ENCODE peak calls at places on chromosomes 12 and 14, in seven cellular contexts. A, F, V, S, W, H and N are unnamed samples.
A peak's percentile ranks its signal among the peaks of the same experiment; 100 is the strongest.

GRCh38 chr14:34931206-34931605 is 51.6 kb upstream of the SRP54 start:
- DNase-seq in S (no peak), V (no peak), A (peak; percentile 9), W (no peak), F (no peak), H (no peak), N (no peak)

GRCh38 chr14:76696791-76697190 is 64.5 kb upstream of the VASH1 start:
- DNase-seq in F (no peak), A (no peak), H (no peak), V (no peak), W (no peak), S (no peak), N (no peak)

GRCh38 chr14:50961606-50962259 is 17.4 kb upstream of the PYGL start:
- DNase-seq in V (no peak), S (peak; percentile 32), H (no peak), W (no peak), A (no peak), F (no peak), N (no peak)

GRCh38 chr12:46650688-46651087 is 175.1 kb downstream of the SLC38A4 start:
- DNase-seq in V (no peak), A (no peak), F (no peak), S (no peak), W (no peak), H (no peak), N (no peak)

GRCh38 chr12:119061208-119061796 is 80.0 kb downstream of the SRRM4 start:
- DNase-seq in A (no peak), H (peak; percentile 87), S (no peak), V (peak; percentile 69), W (peak; percentile 27), F (no peak), N (peak; percentile 41)

GRCh38 chr12:45186762-45187161 is 29.1 kb upstream of the ANO6 start:
- DNase-seq in W (no peak), S (no peak), H (no peak), A (no peak), V (no peak), F (no peak), N (no peak)

GRCh38 chr12:122137681-122138080 is 36.3 kb downstream of the IL31 start:
- DNase-seq in V (no peak), F (no peak), A (no peak), H (peak; percentile 82), S (no peak), W (no peak), N (peak; percentile 30)

GRCh38 chr14:51561141-51561540 is 90.6 kb upstream of the FRMD6 start:
- DNase-seq in V (no peak), H (no peak), S (no peak), W (no peak), F (no peak), A (no peak), N (no peak)

GRCh38 chr12:120183211-120183631 is 11.3 kb downstream of the GCN1 start:
- DNase-seq in V (no peak), F (no peak), A (no peak), S (no peak), W (no peak), H (no peak), N (no peak)

GRCh38 chr12:67034110-67034879 is 234.9 kb upstream of the CAND1 start:
- DNase-seq in A (no peak), F (no peak), H (no peak), V (no peak), S (no peak), W (no peak), N (no peak)

GRCh38 chr14:91252901-91253794 is 8.6 kb upstream of the GPR68 start:
- DNase-seq in H (peak; percentile 81), F (no peak), V (no peak), S (peak; percentile 79), W (no peak), A (no peak), N (peak; percentile 66)

GRCh38 chr12:75975692-75976091 is 55.9 kb downstream of the PHLDA1 start:
- DNase-seq in S (no peak), W (no peak), F (no peak), A (no peak), H (no peak), V (no peak), N (no peak)

GRCh38 chr12:53929527-53929926 is 9.1 kb upstream of the HOXC13 start:
- DNase-seq in S (no peak), F (no peak), A (no peak), V (no peak), W (no peak), H (no peak), N (no peak)

GRCh38 chr14:75979641-75980422 is 2.0 kb downstream of the TGFB3 start:
- DNase-seq in V (no peak), H (no peak), A (no peak), S (peak; percentile 77), W (no peak), F (no peak), N (no peak)

GRCh38 chr14:68937790-68938514 is 41.1 kb downstream of the ACTN1 start:
- DNase-seq in W (no peak), F (no peak), A (no peak), H (no peak), S (peak; percentile 87), V (no peak), N (no peak)

GRCh38 chr12:115378296-115378695 is 694.3 kb upstream of the TBX3 start:
- DNase-seq in H (no peak), A (no peak), S (peak; percentile 43), F (no peak), W (no peak), V (no peak), N (no peak)

GRCh38 chr14:68784995-68785816 is 7.7 kb downstream of the ZFP36L1 start:
- DNase-seq in H (peak; percentile 34), A (no peak), W (no peak), V (no peak), F (peak; percentile 86), S (no peak), N (no peak)

GRCh38 chr14:106459971-106460730 is 933.8 kb downstream of the TMEM121 start:
- DNase-seq in H (no peak), S (no peak), F (no peak), W (no peak), A (no peak), V (no peak), N (peak; percentile 15)

GRCh38 chr12:68350753-68351152 is 18.6 kb upstream of the MDM1 start:
- DNase-seq in W (no peak), F (no peak), V (no peak), A (no peak), S (no peak), H (no peak), N (no peak)

GRCh38 chr14:67738740-67739504 is 37.2 kb downstream of the RDH12 start:
- DNase-seq in H (no peak), W (peak; percentile 94), F (peak; percentile 19), V (no peak), S (no peak), A (no peak), N (peak; percentile 35)

GRCh38 chr12:116133149-116133548 is 144.3 kb downstream of the MED13L start:
- DNase-seq in A (no peak), H (no peak), S (no peak), W (peak; percentile 78), F (no peak), V (no peak), N (no peak)

GRCh38 chr14:80426686-80427085 is 215.4 kb upstream of the DIO2 start:
- DNase-seq in H (no peak), W (no peak), S (no peak), A (no peak), F (no peak), V (no peak), N (no peak)

GRCh38 chr14:68668028-68668427 is 124.8 kb downstream of the ZFP36L1 start:
- DNase-seq in H (no peak), S (no peak), W (no peak), V (no peak), A (no peak), F (no peak), N (no peak)

GRCh38 chr12:27969011-27969900 is 3.3 kb downstream of the PTHLH start:
- DNase-seq in V (no peak), F (no peak), A (no peak), S (peak; percentile 76), W (no peak), H (peak; percentile 69), N (no peak)

GRCh38 chr14:26138764-26139445 is 458.9 kb downstream of the NOVA1 start:
- DNase-seq in V (no peak), S (no peak), W (no peak), F (no peak), A (no peak), H (no peak), N (no peak)

GRCh38 chr14:73236752-73237218 is 521 bp upstream of the PAPLN start:
- DNase-seq in H (no peak), A (no peak), S (no peak), F (no peak), V (no peak), W (no peak), N (no peak)

DNA sequence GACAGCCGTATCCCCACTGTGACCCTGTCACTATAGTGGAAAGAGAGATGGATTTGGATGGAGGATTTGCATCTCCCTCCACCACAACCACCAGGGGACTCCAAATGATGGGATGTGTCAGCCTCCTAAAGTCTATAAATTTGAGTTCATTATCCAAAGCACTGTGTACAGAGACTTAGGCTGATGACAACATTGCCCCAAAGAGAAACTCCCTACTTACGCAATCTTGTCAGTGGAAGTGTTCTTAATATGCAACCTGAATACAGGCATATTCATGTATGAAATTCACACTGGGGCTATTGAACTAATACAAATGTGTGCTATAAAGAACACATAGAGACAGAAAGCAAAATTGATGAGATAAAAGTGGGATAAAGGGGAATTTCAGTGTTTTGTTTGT is 368.5 kb downstream of the TMEM132D start:
- DNase-seq in A (no peak), H (no peak), S (no peak), F (no peak), V (no peak), W (no peak), N (no peak)
- TF ChIP-seq YY1 in A (no peak), H (no peak), S (no peak), F (no peak), V (no peak), W (no peak), N (no peak)

GRCh38 chr12:94172973-94173372 is 24.6 kb downstream of the PLXNC1 start:
- DNase-seq in H (no peak), F (no peak), W (peak; percentile 94), V (no peak), S (no peak), A (no peak), N (no peak)
- TF ChIP-seq YY1 in H (no peak), F (no peak), W (no peak), V (no peak), S (no peak), A (no peak), N (no peak)

DNA sequence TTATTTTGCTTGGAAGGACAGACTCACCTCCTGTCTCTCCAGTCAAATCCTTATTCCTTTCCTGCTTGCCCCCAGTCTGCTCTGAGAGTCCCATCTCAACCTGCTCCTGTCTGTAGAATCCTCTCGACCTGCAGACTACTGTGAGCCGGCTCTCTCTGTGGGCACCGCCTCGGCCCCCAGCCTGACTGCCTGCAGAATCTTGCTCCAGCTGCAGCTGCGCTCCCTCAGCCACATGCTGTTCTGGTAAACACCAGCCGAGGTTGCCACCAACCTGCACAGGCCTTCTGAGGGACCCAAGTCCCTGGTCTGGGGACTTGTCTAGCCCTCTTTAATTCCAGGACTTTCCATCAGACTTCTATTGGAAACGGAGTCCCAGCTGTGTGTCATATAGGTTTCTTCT is 44.8 kb upstream of the PRMT8 start:
- DNase-seq in A (no peak), S (no peak), W (no peak), H (no peak), V (no peak), F (no peak), N (no peak)
- TF ChIP-seq YY1 in A (no peak), S (no peak), W (no peak), H (no peak), V (no peak), F (no peak), N (no peak)

GRCh38 chr14:39071096-39071495 is 31.9 kb downstream of the SEC23A start:
- DNase-seq in A (no peak), H (no peak), S (no peak), W (no peak), F (no peak), V (no peak), N (no peak)

GRCh38 chr14:39069923-39070322 is 33.1 kb downstream of the SEC23A start:
- DNase-seq in H (no peak), V (no peak), W (no peak), A (no peak), F (no peak), S (no peak), N (no peak)
- TF ChIP-seq YY1 in H (no peak), V (no peak), W (no peak), A (no peak), F (no peak), S (no peak), N (no peak)